ENCODE peak calls at places on chromosome 5, in five cellular contexts. S is G401; A is effector memory CD8-positive, alpha-beta T cell; Y is NCI-H2171 treated with DMSO at 0.1 percent for 48 hours; M is cerebellar cortex. D is an unnamed sample.

GRCh38 chr5:122942164-122942914 is 94.2 kb downstream of the PPIC start:
- DNase-seq in A (no peak), Y (peak), M (no peak), S (no peak), D (no peak)

GRCh38 chr5:175867587-175868347 is 3.6 kb upstream of the CPLX2 start:
- DNase-seq in M (peak), Y (peak), A (no peak), S (peak), D (peak)

GRCh38 chr5:64958757-64959391 is 190.1 kb downstream of the CWC27 start:
- DNase-seq in A (no peak), S (peak), Y (peak), M (peak), D (no peak)

GRCh38 chr5:21919417-21920022 is 933.6 kb downstream of the CDH12 start:
- DNase-seq in S (peak), A (no peak), Y (peak), M (peak), D (peak)

GRCh38 chr5:56575821-56576220 is 239.5 kb upstream of the MAP3K1 start:
- DNase-seq in M (no peak), A (no peak), S (no peak), Y (no peak), D (no peak)

GRCh38 chr5:149837680-149838269 is 106.8 kb downstream of the PDE6A start:
- DNase-seq in S (peak), A (no peak), M (peak), Y (no peak), D (peak)

GRCh38 chr5:141875795-141876627 is 2.2 kb downstream of the PCDH1 start:
- DNase-seq in S (peak), M (no peak), Y (no peak), A (peak), D (peak)

GRCh38 chr5:125117556-125117955 is 371.1 kb upstream of the ZNF608 start:
- DNase-seq in M (peak), A (no peak), S (peak), Y (peak), D (peak)

GRCh38 chr5:133863857-133864585 is 104.4 kb downstream of the C5orf15 start:
- DNase-seq in M (no peak), A (no peak), Y (no peak), S (no peak), D (no peak)

GRCh38 chr5:71013575-71013974 is 11.6 kb downstream of the NAIP start:
- DNase-seq in A (no peak), S (no peak), Y (no peak), M (peak), D (no peak)

GRCh38 chr5:125348221-125348692 is 601.8 kb upstream of the ZNF608 start:
- DNase-seq in S (peak), M (peak), Y (peak), A (no peak), D (peak)

GRCh38 chr5:96699186-96699820 is 37.1 kb downstream of the CAST start:
- DNase-seq in Y (no peak), A (no peak), M (peak), S (peak), D (no peak)

GRCh38 chr5:74034738-74035137 is 408.7 kb downstream of the ARHGEF28 start:
- DNase-seq in A (no peak), S (no peak), Y (no peak), M (no peak), D (no peak)

GRCh38 chr5:9423611-9424010 is 122.3 kb downstream of the SEMA5A start:
- DNase-seq in M (no peak), A (no peak), Y (no peak), S (no peak), D (no peak)

GRCh38 chr5:66932446-66932845 is 264.2 kb downstream of the CD180 start:
- DNase-seq in S (no peak), M (no peak), Y (no peak), A (no peak), D (no peak)

GRCh38 chr5:14402424-14402823 is 179.2 kb upstream of the OTULINL start:
- DNase-seq in A (no peak), S (no peak), M (no peak), Y (no peak), D (no peak)

GRCh38 chr5:126490167-126490937 is 67.1 kb downstream of the GRAMD2B start:
- DNase-seq in M (peak), Y (no peak), A (no peak), S (no peak), D (no peak)

GRCh38 chr5:107459637-107460036 is 211.1 kb downstream of the EFNA5 start:
- DNase-seq in M (no peak), S (no peak), Y (no peak), A (no peak), D (no peak)

GRCh38 chr5:159459951-159460538 is 129.8 kb upstream of the IL12B start:
- DNase-seq in M (no peak), Y (no peak), S (no peak), A (no peak), D (no peak)

GRCh38 chr5:30040483-30041116 is 1152.9 kb upstream of the CDH6 start:
- DNase-seq in S (peak), Y (peak), A (no peak), M (peak), D (peak)

GRCh38 chr5:100576217-100576751 is 41.1 kb downstream of the FAM174A start:
- DNase-seq in Y (no peak), M (no peak), S (no peak), A (no peak), D (no peak)

GRCh38 chr5:130386155-130386554 is 481.9 kb downstream of the CHSY3 start:
- DNase-seq in S (no peak), M (no peak), Y (no peak), A (no peak), D (no peak)

GRCh38 chr5:133130387-133131118 is 78.7 kb downstream of the HSPA4 start:
- DNase-seq in Y (no peak), A (no peak), M (no peak), S (no peak), D (no peak)

GRCh38 chr5:16934669-16935068 is 1.4 kb downstream of the MYO10 start:
- DNase-seq in Y (peak), S (no peak), M (no peak), A (no peak), D (no peak)